ENCODE peak calls at places on chromosomes 7 and 10, in four cellular contexts. B, D, V and U are unnamed samples.

GRCh38 chr7:31102973-31103850 is 51.1 kb downstream of the ADCYAP1R1 start:
- DNase-seq in B (no peak), D (no peak), V (no peak), U (no peak)

GRCh38 chr7:19284596-19285300 is 139.5 kb upstream of the FERD3L start:
- DNase-seq in B (no peak), V (no peak), D (no peak), U (no peak)

GRCh38 chr7:156113733-156114132 is 301.5 kb upstream of the SHH start:
- DNase-seq in B (no peak), D (no peak), V (no peak), U (no peak)

GRCh38 chr10:8588135-8588534 is 533.6 kb downstream of the GATA3 start:
- DNase-seq in D (no peak), B (no peak), V (no peak), U (no peak)

GRCh38 chr10:33791295-33791694 is 456.8 kb upstream of the NRP1 start:
- DNase-seq in D (no peak), V (no peak), B (no peak), U (no peak)

GRCh38 chr7:144786522-144786921 is 49.3 kb downstream of the TPK1 start:
- DNase-seq in V (no peak), B (no peak), D (no peak), U (no peak)

GRCh38 chr7:150322833-150323681 is at the start of the genes ACTR3C and LRRC61:
- DNase-seq in D (peak), V (peak), B (peak), U (peak)

GRCh38 chr7:20113423-20114027 is 103.7 kb downstream of the MACC1 start:
- DNase-seq in D (no peak), V (no peak), B (no peak), U (no peak)

GRCh38 chr10:43000651-43001426 is 76.0 kb upstream of the RET start:
- DNase-seq in B (no peak), V (no peak), D (no peak), U (no peak)

GRCh38 chr10:36712695-36713094 is 412.7 kb upstream of the ANKRD30A start:
- DNase-seq in B (no peak), D (no peak), V (no peak), U (no peak)

GRCh38 chr10:15320522-15321203 is 50.4 kb downstream of the FAM171A1 start:
- DNase-seq in D (no peak), V (no peak), B (no peak), U (no peak)

GRCh38 chr7:85924062-85924461 is 719.6 kb upstream of the GRM3 start:
- DNase-seq in B (no peak), D (no peak), V (no peak), U (no peak)

GRCh38 chr10:80443531-80443974 is 10.6 kb upstream of the TSPAN14 start:
- DNase-seq in B (peak), V (no peak), D (peak), U (peak)

GRCh38 chr7:131027287-131027773 is 293.3 kb upstream of the KLF14 start:
- DNase-seq in V (peak), B (peak), D (no peak), U (no peak)

GRCh38 chr7:121020652-121021051 is 32.1 kb downstream of the CPED1 start:
- DNase-seq in B (no peak), V (no peak), D (no peak), U (no peak)

GRCh38 chr7:108525327-108525984 is 479 bp downstream of the PNPLA8 start:
- DNase-seq in V (no peak), B (peak), D (no peak), U (peak)

GRCh38 chr7:7884855-7885254 is 83.7 kb upstream of the GLCCI1 start:
- DNase-seq in B (no peak), V (no peak), D (no peak), U (no peak)

GRCh38 chr7:51606601-51607154 is 290.1 kb upstream of the COBL start:
- DNase-seq in D (peak), B (no peak), V (no peak), U (peak)

GRCh38 chr7:106597751-106598619 is 63.0 kb downstream of the CCDC71L start:
- DNase-seq in V (no peak), D (no peak), B (no peak), U (no peak)

GRCh38 chr7:47905071-47905920 is 43.0 kb downstream of the PKD1L1 start:
- DNase-seq in B (no peak), V (no peak), D (no peak), U (no peak)

GRCh38 chr10:48526371-48526821 is 78.5 kb downstream of the ARHGAP22 start:
- DNase-seq in D (no peak), B (no peak), V (no peak), U (no peak)

GRCh38 chr7:142759433-142759832 is 10.2 kb downstream of the PRSS1 start:
- DNase-seq in D (no peak), B (no peak), V (no peak), U (no peak)

GRCh38 chr7:64868469-64868868 is 34.6 kb upstream of the ZNF273 start:
- DNase-seq in B (no peak), D (no peak), V (no peak), U (no peak)

GRCh38 chr10:14408139-14408538 is 77.4 kb upstream of the FRMD4A start:
- DNase-seq in D (no peak), V (no peak), B (no peak), U (no peak)

GRCh38 chr10:10677479-10677878 is 340.2 kb upstream of the CELF2 start:
- DNase-seq in D (peak), V (no peak), B (peak), U (peak)

GRCh38 chr10:125080984-125081383 is 79.4 kb downstream of the CTBP2 start:
- DNase-seq in V (no peak), B (no peak), D (no peak), U (no peak)

GRCh38 chr10:121236621-121237020 is 361.6 kb downstream of the FGFR2 start:
- DNase-seq in B (no peak), D (no peak), V (no peak), U (no peak)

GRCh38 chr10:121240556-121240955 is 357.7 kb downstream of the FGFR2 start:
- DNase-seq in V (no peak), B (no peak), D (peak), U (no peak)

GRCh38 chr10:121240011-121240410 is 358.2 kb downstream of the FGFR2 start:
- DNase-seq in V (no peak), D (peak), B (no peak), U (peak)

GRCh38 chr10:121235692-121236091 is 362.6 kb downstream of the FGFR2 start:
- DNase-seq in B (no peak), V (no peak), D (peak), U (no peak)

DNA sequence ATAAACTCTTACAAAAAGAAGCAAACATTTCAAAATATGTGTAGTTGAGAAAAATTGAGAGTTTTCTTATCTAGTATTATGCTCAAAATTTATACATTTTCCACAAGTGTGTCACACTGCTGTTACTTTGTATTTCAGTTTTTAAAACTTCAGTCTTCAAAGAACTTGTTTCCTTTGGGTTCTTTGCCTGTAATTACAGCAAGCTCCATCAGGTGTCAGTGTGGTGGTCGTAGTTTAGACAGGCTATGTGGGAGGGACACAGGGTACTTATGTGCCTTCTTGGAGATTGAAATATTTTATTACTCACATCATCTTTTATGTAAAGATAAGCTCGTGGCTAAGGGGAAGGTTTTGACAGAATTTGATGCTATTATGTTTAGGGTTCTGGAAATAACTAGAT is 360.5 kb downstream of the FGFR2 start:
- DNase-seq in B (no peak), V (no peak), D (no peak), U (no peak)
- TF ChIP-seq CTCF in B (no peak), V (no peak), D (peak), U (no peak)

GRCh38 chr7:4684826-4685225 is 2.7 kb downstream of the FOXK1 start:
- DNase-seq in V (no peak), D (no peak), B (no peak), U (no peak)

GRCh38 chr7:4682621-4683042 is 537 bp downstream of the FOXK1 start:
- DNase-seq in B (peak), V (peak), D (peak), U (peak)

GRCh38 chr7:4683043-4683883 is 1.2 kb downstream of the FOXK1 start:
- DNase-seq in V (peak), D (peak), B (no peak), U (peak)

GRCh38 chr7:4681922-4682620 is at the start of gene FOXK1:
- DNase-seq in V (peak), B (peak), D (peak), U (peak)

GRCh38 chr7:4683884-4684565 is 1.9 kb downstream of the FOXK1 start:
- DNase-seq in D (peak), V (peak), B (peak), U (peak)
- TF ChIP-seq CTCF in D (peak), V (peak), B (peak), U (no peak)

DNA sequence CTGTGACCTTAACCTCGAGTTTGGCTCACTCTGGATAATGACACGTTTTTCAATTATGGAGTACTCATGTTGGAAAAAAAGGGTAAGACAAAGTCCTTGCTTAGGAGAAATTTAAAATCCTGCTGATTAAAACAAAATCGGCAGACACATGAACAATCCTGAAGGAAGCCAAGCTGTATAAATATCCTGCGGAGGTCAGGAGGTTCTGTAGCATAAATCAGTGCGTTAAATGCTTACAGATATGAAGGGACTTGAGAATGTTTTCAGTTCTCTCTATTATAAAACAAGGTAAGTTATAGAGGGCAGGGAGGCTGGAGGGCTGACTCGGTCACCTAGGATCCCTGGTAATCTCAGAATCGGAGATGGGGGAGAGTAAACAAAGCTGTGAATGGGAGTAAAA is 377.2 kb downstream of the PHTF2 start:
- DNase-seq in V (no peak), B (no peak), D (no peak), U (no peak)
- TF ChIP-seq CTCF in V (no peak), B (no peak), D (no peak), U (no peak)

GRCh38 chr7:146094356-146094755 is 22.2 kb upstream of the CNTNAP2 start:
- DNase-seq in V (no peak), B (no peak), D (no peak), U (no peak)

GRCh38 chr7:146096994-146097393 is 19.6 kb upstream of the CNTNAP2 start:
- DNase-seq in V (no peak), B (no peak), D (no peak), U (no peak)
- TF ChIP-seq CTCF in V (no peak), B (no peak), D (no peak), U (no peak)